ENCODE peak calls at places on chromosomes 12 and 14, in five cellular contexts. Z, U, J, Q and V are unnamed samples.

GRCh38 chr12:38543151-38543550 is 226.6 kb downstream of the ALG10B start:
- DNase-seq in Z (no peak), U (no peak), J (no peak), Q (no peak), V (no peak)

GRCh38 chr14:102370305-102370809 is 7.6 kb downstream of the TECPR2 start:
- DNase-seq in Z (no peak), U (no peak), J (no peak), Q (no peak), V (no peak)

GRCh38 chr12:14275886-14276285 is 89.6 kb upstream of the ATF7IP start:
- DNase-seq in Z (no peak), U (no peak), J (no peak), Q (no peak), V (no peak)

GRCh38 chr14:77026930-77027537 is 1.5 kb downstream of the IRF2BPL start:
- DNase-seq in Z (peak), U (peak), J (peak), Q (peak), V (peak)

GRCh38 chr14:95486875-95487668 is 29.4 kb downstream of the SYNE3 start:
- DNase-seq in Z (no peak), U (no peak), J (no peak), Q (peak), V (no peak)

GRCh38 chr12:42296503-42297109 is 29.3 kb downstream of the ZCRB1 start:
- DNase-seq in Z (no peak), U (no peak), J (no peak), Q (no peak), V (no peak)

GRCh38 chr12:51897181-51897580 is 9.3 kb downstream of the ANKRD33 start:
- DNase-seq in Z (no peak), U (no peak), J (no peak), Q (peak), V (no peak)

GRCh38 chr12:113222730-113223531 is 1.7 kb downstream of the TPCN1 start:
- DNase-seq in Z (no peak), U (no peak), J (no peak), Q (no peak), V (no peak)

GRCh38 chr12:121467638-121468403 is 67.9 kb downstream of the RNF34 start:
- DNase-seq in Z (no peak), U (no peak), J (peak), Q (peak), V (peak)

GRCh38 chr12:49631336-49631907 is 8.1 kb downstream of the PRPF40B start:
- DNase-seq in Z (no peak), U (no peak), J (no peak), Q (no peak), V (no peak)

GRCh38 chr12:91982946-91983345 is 162.7 kb downstream of the BTG1 start:
- DNase-seq in Z (no peak), U (no peak), J (no peak), Q (no peak), V (no peak)

GRCh38 chr12:96263449-96263902 is 69.3 kb downstream of the ELK3 start:
- DNase-seq in Z (no peak), U (peak), J (no peak), Q (no peak), V (no peak)

GRCh38 chr12:122413516-122414404 is 8.7 kb downstream of the CLIP1 start:
- DNase-seq in Z (no peak), U (no peak), J (no peak), Q (no peak), V (no peak)